ENCODE peak calls at places on chromosomes 7 and 10, in six cellular contexts. X is CD8-positive, alpha-beta memory T cell; N is NCI-H345; C is A172; Z is stimulated activated naive CD8-positive, alpha-beta T cell treated with anti-CD3 and anti-CD28 coated beads, Interleukin-15, amount 100 ng/mL, for 72 hours; T is amniotic epithelial cell. V is an unnamed sample.

GRCh38 chr10:98790817-98791216 is 344.1 kb upstream of the HPS1 start:
- DNase-seq in X (no peak), N (peak), C (no peak), Z (no peak), T (peak), V (no peak)

GRCh38 chr10:100509241-100509640 is 10.4 kb downstream of the SEC31B start:
- DNase-seq in X (peak), N (no peak), C (no peak), Z (peak), T (no peak), V (no peak)

GRCh38 chr10:44306762-44307161 is 78.1 kb downstream of the CXCL12 start:
- DNase-seq in X (no peak), N (no peak), C (peak), Z (no peak), T (no peak), V (no peak)

GRCh38 chr10:5987747-5988146 is 10.4 kb upstream of the IL15RA start:
- DNase-seq in X (no peak), N (no peak), C (no peak), Z (no peak), T (no peak), V (no peak)

GRCh38 chr10:59748834-59749233 is 4.4 kb downstream of the MRLN start:
- DNase-seq in X (no peak), N (no peak), C (peak), Z (no peak), T (no peak), V (no peak)

GRCh38 chr10:22427890-22428571 is 82.7 kb downstream of the SPAG6 start:
- DNase-seq in X (no peak), N (peak), C (peak), Z (no peak), T (peak), V (no peak)

GRCh38 chr10:13674645-13675588 is 88.2 kb downstream of the PRPF18 start:
- DNase-seq in X (no peak), N (no peak), C (no peak), Z (no peak), T (no peak), V (no peak)

GRCh38 chr10:45368181-45368580 is 5.8 kb upstream of the ALOX5 start:
- DNase-seq in X (no peak), N (no peak), C (no peak), Z (no peak), T (no peak), V (no peak)

GRCh38 chr10:69220510-69220909 is 378 bp downstream of the HKDC1 start:
- DNase-seq in X (no peak), N (no peak), C (no peak), Z (no peak), T (no peak), V (no peak)

GRCh38 chr7:464712-465461 is 54.8 kb downstream of the PDGFA start:
- DNase-seq in X (no peak), N (no peak), C (no peak), Z (no peak), T (peak), V (no peak)

GRCh38 chr10:78419481-78420265 is 386.0 kb downstream of the RPS24 start:
- DNase-seq in X (no peak), N (no peak), C (no peak), Z (no peak), T (peak), V (no peak)

GRCh38 chr7:91082038-91082437 is 182.2 kb upstream of the FZD1 start:
- DNase-seq in X (no peak), N (no peak), C (peak), Z (no peak), T (peak), V (no peak)

GRCh38 chr7:128370491-128370890 is 9.0 kb upstream of the PRRT4 start:
- DNase-seq in X (no peak), N (no peak), C (no peak), Z (no peak), T (no peak), V (no peak)

GRCh38 chr7:120052884-120053382 is 220.0 kb upstream of the KCND2 start:
- DNase-seq in X (no peak), N (no peak), C (peak), Z (no peak), T (peak), V (no peak)

GRCh38 chr7:102234131-102234530 is 52.5 kb upstream of the SH2B2 start:
- DNase-seq in X (no peak), N (no peak), C (no peak), Z (no peak), T (no peak), V (no peak)